ENCODE peak calls at places on chromosome 11, in six cellular contexts. A is cardiac muscle cell, V is AG04450, C is heart right ventricle, X is AG04449, D is spleen. H is an unnamed sample.

GRCh38 chr11:60890696-60891095 is 15.7 kb downstream of the PRPF19 start:
- DNase-seq in A (no peak), V (no peak), C (no peak), X (no peak), D (no peak), H (no peak)

GRCh38 chr11:46120711-46121327 is 435 bp downstream of the PHF21A start:
- DNase-seq in A (peak; percentile 86), V (peak; percentile 53), C (peak; percentile 58), X (peak; percentile 26), D (peak; percentile 74), H (peak; percentile 83)

GRCh38 chr11:33452806-33453205 is 195.6 kb downstream of the HIPK3 start:
- DNase-seq in A (peak; percentile 84), V (peak; percentile 65), C (no peak), X (peak; percentile 82), D (no peak), H (peak; percentile 88)

GRCh38 chr11:75667831-75668507 is 869 bp downstream of the MAP6 start:
- DNase-seq in A (peak; percentile 58), V (no peak), C (peak; percentile 51), X (no peak), D (no peak), H (peak; percentile 27)

GRCh38 chr11:66637557-66638176 is 836 bp upstream of the RBM4 start:
- DNase-seq in A (no peak), V (no peak), C (no peak), X (no peak), D (no peak), H (no peak)

GRCh38 chr11:59857444-59858434 is 8.5 kb downstream of the TCN1 start:
- DNase-seq in A (no peak), V (no peak), C (no peak), X (no peak), D (no peak), H (peak; percentile 35)

GRCh38 chr11:26187639-26188038 is 144.3 kb upstream of the ANO3 start:
- DNase-seq in A (peak; percentile 87), V (peak; percentile 27), C (no peak), X (peak; percentile 71), D (no peak), H (peak; percentile 92)

GRCh38 chr11:10348650-10349280 is 43.9 kb downstream of the ADM start:
- DNase-seq in A (peak; percentile 64), V (no peak), C (no peak), X (no peak), D (no peak), H (peak; percentile 30)

GRCh38 chr11:128269466-128269865 is 317.9 kb downstream of the ETS1 start:
- DNase-seq in A (no peak), V (no peak), C (no peak), X (no peak), D (no peak), H (no peak)

GRCh38 chr11:36033082-36033751 is 89.4 kb downstream of the LDLRAD3 start:
- DNase-seq in A (peak; percentile 34), V (no peak), C (no peak), X (no peak), D (no peak), H (peak; percentile 56)

GRCh38 chr11:115384236-115384635 is 120.0 kb downstream of the CADM1 start:
- DNase-seq in A (no peak), V (no peak), C (no peak), X (no peak), D (no peak), H (no peak)

GRCh38 chr11:132846080-132846479 is 686.2 kb downstream of the OPCML start:
- DNase-seq in A (no peak), V (no peak), C (no peak), X (no peak), D (no peak), H (no peak)

GRCh38 chr11:74460481-74461154 is 6.7 kb downstream of the KCNE3 start:
- DNase-seq in A (peak; percentile 88), V (no peak), C (no peak), X (no peak), D (no peak), H (peak; percentile 81)

GRCh38 chr11:117222991-117223740 is 8.7 kb downstream of the PCSK7 start:
- DNase-seq in A (no peak), V (no peak), C (no peak), X (no peak), D (no peak), H (no peak)

GRCh38 chr11:82810326-82810725 is 76.7 kb upstream of the FAM181B start:
- DNase-seq in A (no peak), V (no peak), C (no peak), X (no peak), D (no peak), H (no peak)

GRCh38 chr11:105045897-105046296 is 762 bp upstream of the CARD16 start:
- DNase-seq in A (no peak), V (no peak), C (no peak), X (no peak), D (no peak), H (peak; percentile 11)

GRCh38 chr11:25734592-25735211 is 597.2 kb upstream of the ANO3 start:
- DNase-seq in A (peak; percentile 42), V (no peak), C (no peak), X (no peak), D (no peak), H (peak; percentile 61)

GRCh38 chr11:83724704-83725114 is 438.5 kb upstream of the CCDC90B start:
- DNase-seq in A (peak; percentile 28), V (no peak), C (peak; percentile 6), X (no peak), D (no peak), H (peak; percentile 10)

GRCh38 chr11:78290293-78291176 is 101.8 kb downstream of the USP35 start:
- DNase-seq in A (peak; percentile 94), V (peak; percentile 3), C (no peak), X (peak; percentile 7), D (no peak), H (peak; percentile 96)

GRCh38 chr11:12526789-12527188 is 147.4 kb upstream of the TEAD1 start:
- DNase-seq in A (peak; percentile 76), V (no peak), C (no peak), X (no peak), D (no peak), H (peak; percentile 69)

GRCh38 chr11:66727883-66728759 is 895 bp downstream of the SPTBN2 start:
- DNase-seq in A (no peak), V (no peak), C (no peak), X (no peak), D (no peak), H (no peak)

GRCh38 chr11:61828629-61829407 is 718 bp downstream of the FADS2 start:
- DNase-seq in A (peak; percentile 48), V (no peak), C (peak; percentile 56), X (no peak), D (no peak), H (peak; percentile 37)

GRCh38 chr11:131025020-131025419 is 108.7 kb upstream of the SNX19 start:
- DNase-seq in A (peak; percentile 63), V (peak; percentile 29), C (no peak), X (peak; percentile 24), D (no peak), H (peak; percentile 63)
- TF ChIP-seq CTCF in A (peak; percentile 69), V (peak; percentile 85), C (peak; percentile 27), X (peak; percentile 75), D (no peak), H (peak; percentile 74)

GRCh38 chr11:1148752-1149180 is 9.0 kb upstream of the MUC5AC start:
- DNase-seq in A (no peak), V (no peak), C (no peak), X (no peak), D (no peak), H (no peak)

GRCh38 chr11:1147792-1148191 is 10.0 kb upstream of the MUC5AC start:
- DNase-seq in A (no peak), V (no peak), C (no peak), X (no peak), D (no peak), H (no peak)

GRCh38 chr11:1150769-1151365 is 6.9 kb upstream of the MUC5AC start:
- DNase-seq in A (peak; percentile 83), V (no peak), C (no peak), X (no peak), D (no peak), H (peak; percentile 81)

GRCh38 chr11:1150095-1150494 is 7.7 kb upstream of the MUC5AC start:
- DNase-seq in A (no peak), V (no peak), C (no peak), X (no peak), D (no peak), H (no peak)

DNA sequence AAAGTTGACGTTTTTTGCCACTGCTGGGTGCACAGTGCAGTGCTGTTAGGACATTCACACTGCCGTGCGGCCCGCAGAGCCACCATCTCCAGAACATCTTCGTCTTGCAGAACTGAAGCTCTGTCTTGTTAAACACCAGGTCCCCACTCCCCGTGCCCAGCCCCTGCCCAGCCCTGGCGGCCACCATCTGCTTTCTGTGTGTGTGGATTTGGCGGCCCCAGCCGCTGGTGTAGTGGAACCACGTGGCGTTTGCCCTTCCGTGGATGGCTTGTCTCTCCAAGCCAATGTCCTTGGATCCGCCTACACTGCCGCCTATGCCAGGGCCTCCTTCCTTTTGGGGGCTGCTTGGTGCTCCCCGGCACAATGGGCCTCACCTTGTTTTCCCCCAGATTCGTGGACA is 8.2 kb upstream of the MUC5AC start:
- DNase-seq in A (no peak), V (no peak), C (no peak), X (no peak), D (no peak), H (no peak)
- H3K4me3 ChIP-seq in A (no peak overlapping the region), V (no peak overlapping the region), C (no peak overlapping the region), X (no peak overlapping the region), D (no peak overlapping the region), H (no peak overlapping the region)

DNA sequence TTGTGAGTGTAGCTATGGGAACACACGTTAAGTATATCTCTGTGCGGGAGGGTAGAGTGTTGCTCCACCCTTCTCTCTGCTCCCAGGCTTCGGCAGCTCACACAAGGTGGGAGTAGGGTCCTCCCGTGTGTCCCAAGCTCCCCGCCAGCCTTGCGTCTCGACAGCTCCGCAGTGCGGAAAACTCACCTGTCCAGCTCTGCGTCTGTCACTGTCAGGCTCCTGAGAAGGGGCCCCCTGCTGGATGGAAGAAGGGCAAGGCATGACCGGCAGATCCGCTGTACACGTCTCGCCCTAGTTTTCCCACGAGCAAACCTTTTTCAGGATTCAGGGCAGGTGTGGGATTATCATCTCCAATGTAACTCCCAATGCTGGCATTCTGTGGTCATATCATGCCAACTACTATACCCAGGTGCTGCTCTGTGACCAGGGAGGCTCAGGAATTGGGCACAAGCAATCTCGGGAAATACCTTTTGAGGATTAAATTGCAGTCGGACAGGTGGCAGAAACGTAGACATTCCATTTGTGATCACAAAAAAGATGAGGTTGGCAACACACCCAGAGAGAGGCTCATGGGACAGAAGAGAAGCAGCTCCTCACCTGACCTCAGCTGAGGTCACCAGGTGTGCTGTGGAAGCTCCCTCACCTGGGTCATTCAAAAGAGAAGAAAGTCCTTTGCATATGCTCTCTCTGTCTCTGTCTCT is 314.0 kb upstream of the B3GAT1 start:
- DNase-seq in A (no peak), V (no peak), C (no peak), X (no peak), D (peak; percentile 62), H (no peak)
- TF ChIP-seq CTCF in A (no peak), V (no peak), C (no peak), X (no peak), D (no peak), H (no peak)

GRCh38 chr11:77284476-77285468 is 16.7 kb downstream of the GDPD4 start:
- DNase-seq in A (no peak), V (no peak), C (no peak), X (no peak), D (no peak), H (no peak)
- H3K4me3 ChIP-seq in A (no peak overlapping the region), V (no peak overlapping the region), C (no peak overlapping the region), X (no peak overlapping the region), D (no peak overlapping the region), H (no peak overlapping the region)